ENCODE peak calls at places on chromosomes 5 and 9, in seven cellular contexts. C is T-helper 17 cell, O is left colon, S is anterior cingulate cortex, K is hepatic stellate cell, F is substantia nigra, Q is GM04504. Z is an unnamed sample.

GRCh38 chr5:146475190-146475801 is 28.2 kb downstream of the TCERG1 start:
- DNase-seq in F (no peak), K (no peak), C (no peak), Q (no peak), S (no peak), O (no peak), Z (no peak)

GRCh38 chr9:135476981-135477380 is 2.6 kb upstream of the PPP1R26 start:
- DNase-seq in C (no peak), K (no peak), S (no peak), F (no peak), O (no peak), Q (no peak), Z (no peak)

GRCh38 chr9:134891016-134891589 is 10.5 kb downstream of the FCN2 start:
- DNase-seq in S (no peak), K (no peak), O (no peak), C (no peak), F (no peak), Q (no peak), Z (no peak)

GRCh38 chr5:153818626-153819025 is 220.1 kb downstream of the FAM114A2 start:
- DNase-seq in S (no peak), C (no peak), K (no peak), F (no peak), O (no peak), Q (no peak), Z (no peak)

GRCh38 chr9:110197330-110198187 is 10.4 kb downstream of the C9orf152 start:
- DNase-seq in Q (no peak), S (no peak), C (no peak), K (peak; percentile 40), F (no peak), O (peak; percentile 49), Z (no peak)

GRCh38 chr9:94649100-94649855 is 10.0 kb upstream of the FBP1 start:
- DNase-seq in S (no peak), C (no peak), Q (peak; percentile 71), O (no peak), K (peak; percentile 37), F (no peak), Z (no peak)

GRCh38 chr5:1008451-1009358 is at the start of gene NKD2:
- DNase-seq in F (no peak), Q (no peak), C (no peak), K (peak; percentile 69), S (no peak), O (peak; percentile 34), Z (peak; percentile 17)

GRCh38 chr9:97990259-97990658 is 7.1 kb downstream of the ANP32B start:
- DNase-seq in C (no peak), Q (no peak), F (no peak), O (no peak), K (peak; percentile 89), S (no peak), Z (no peak)

GRCh38 chr5:72377920-72378635 is 57.9 kb downstream of the PTCD2 start:
- DNase-seq in Q (no peak), S (no peak), F (no peak), C (no peak), O (no peak), K (no peak), Z (no peak)

GRCh38 chr5:155307219-155307618 is 293.7 kb downstream of the KIF4B start:
- DNase-seq in O (no peak), C (no peak), S (no peak), Q (no peak), K (no peak), F (no peak), Z (no peak)

GRCh38 chr9:89743576-89744254 is 138.9 kb downstream of the GADD45G start:
- DNase-seq in K (no peak), Q (no peak), C (no peak), S (no peak), F (no peak), O (no peak), Z (peak; percentile 64)

GRCh38 chr5:51380603-51381207 is 2.5 kb upstream of the ISL1 start:
- DNase-seq in F (no peak), C (no peak), K (no peak), Q (no peak), S (no peak), O (peak; percentile 25), Z (no peak)

GRCh38 chr5:154850255-154851062 is at the start of gene FAXDC2:
- DNase-seq in S (peak; percentile 72), Q (peak; percentile 44), C (no peak), F (peak; percentile 66), O (no peak), K (peak; percentile 81), Z (peak; percentile 32)

GRCh38 chr5:89229331-89230070 is 346.5 kb upstream of the MEF2C start:
- DNase-seq in K (no peak), Q (no peak), C (no peak), F (no peak), O (no peak), S (no peak), Z (no peak)

GRCh38 chr9:79765466-79765865 is 193.7 kb downstream of the TLE4 start:
- DNase-seq in K (no peak), C (no peak), O (no peak), Q (no peak), S (no peak), F (no peak), Z (no peak)

GRCh38 chr5:111772456-111772855 is 15.5 kb upstream of the NREP start:
- DNase-seq in K (no peak), Q (no peak), C (no peak), S (no peak), O (no peak), F (no peak), Z (no peak)

GRCh38 chr5:141772281-141772680 is 90.3 kb upstream of the ARAP3 start:
- DNase-seq in Q (no peak), K (peak; percentile 56), F (no peak), O (no peak), C (no peak), S (peak; percentile 65), Z (no peak)

GRCh38 chr9:70587143-70587710 is 172.8 kb upstream of the KLF9 start:
- DNase-seq in Q (peak; percentile 59), O (no peak), F (no peak), S (peak; percentile 65), C (no peak), K (peak; percentile 50), Z (peak; percentile 77)

Z was measured in cerebellum.